ENCODE peak calls at places on chromosomes 11 and 22, in seven cellular contexts. S, E, N, F, A, Z and D are unnamed samples.

GRCh38 chr11:22079133-22079847 is 113.6 kb upstream of the ANO5 start:
- DNase-seq in S (peak), E (no peak), N (no peak), F (no peak), A (no peak), Z (no peak), D (no peak)

GRCh38 chr11:133835258-133836075 is 9.8 kb downstream of the SPATA19 start:
- DNase-seq in S (peak), E (no peak), N (no peak), F (no peak), A (no peak), Z (no peak), D (no peak)

GRCh38 chr11:19922689-19923035 is 210.0 kb downstream of the NAV2 start:
- DNase-seq in S (no peak), E (no peak), N (no peak), F (no peak), A (no peak), Z (no peak), D (no peak)

GRCh38 chr11:75571625-75572024 is 9.6 kb downstream of the SERPINH1 start:
- DNase-seq in S (no peak), E (no peak), N (no peak), F (no peak), A (no peak), Z (no peak), D (no peak)

GRCh38 chr11:34570584-34570983 is 50.3 kb upstream of the EHF start:
- DNase-seq in S (no peak), E (no peak), N (no peak), F (no peak), A (no peak), Z (no peak), D (no peak)

GRCh38 chr11:35013514-35014191 is 97.2 kb downstream of the PDHX start:
- DNase-seq in S (no peak), E (no peak), N (no peak), F (no peak), A (no peak), Z (peak), D (no peak)

GRCh38 chr11:122634507-122634906 is 21.0 kb upstream of the UBASH3B start:
- DNase-seq in S (no peak), E (no peak), N (no peak), F (no peak), A (no peak), Z (peak), D (no peak)

GRCh38 chr11:34266987-34267386 is 90.8 kb downstream of the ABTB2 start:
- DNase-seq in S (no peak), E (no peak), N (no peak), F (no peak), A (no peak), Z (peak), D (no peak)

GRCh38 chr22:20549232-20549841 is 41.9 kb downstream of the MED15 start:
- DNase-seq in S (no peak), E (no peak), N (no peak), F (peak), A (no peak), Z (no peak), D (no peak)

GRCh38 chr11:6647282-6647679 is 8.3 kb downstream of the DCHS1 start:
- DNase-seq in S (no peak), E (no peak), N (no peak), F (no peak), A (peak), Z (no peak), D (no peak)

GRCh38 chr22:26481112-26481693 is 2.4 kb downstream of the HPS4 start:
- DNase-seq in S (no peak), E (no peak), N (no peak), F (no peak), A (no peak), Z (no peak), D (no peak)

GRCh38 chr22:39554170-39554569 is 16.4 kb upstream of the CACNA1I start:
- DNase-seq in S (no peak), E (no peak), N (no peak), F (no peak), A (no peak), Z (no peak), D (no peak)

GRCh38 chr11:105100206-105100605 is 39.4 kb downstream of the CARD18 start:
- DNase-seq in S (no peak), E (no peak), N (no peak), F (no peak), A (no peak), Z (no peak), D (peak)

GRCh38 chr11:104713366-104713765 is 184.9 kb downstream of the CASP12 start:
- DNase-seq in S (no peak), E (no peak), N (no peak), F (no peak), A (no peak), Z (peak), D (no peak)

GRCh38 chr11:70526116-70527045 is 128.1 kb downstream of the CTTN start:
- DNase-seq in S (no peak), E (no peak), N (no peak), F (no peak), A (no peak), Z (no peak), D (no peak)

GRCh38 chr11:36278531-36279245 is 10.5 kb downstream of the COMMD9 start:
- DNase-seq in S (no peak), E (no peak), N (no peak), F (no peak), A (no peak), Z (no peak), D (no peak)

GRCh38 chr11:126024143-126024542 is 38.5 kb downstream of the CDON start:
- DNase-seq in S (no peak), E (no peak), N (no peak), F (no peak), A (no peak), Z (no peak), D (no peak)

GRCh38 chr11:64742940-64743590 is 877 bp downstream of the RASGRP2 start:
- DNase-seq in S (no peak), E (no peak), N (peak), F (peak), A (peak), Z (peak), D (peak)

GRCh38 chr22:27372969-27373670 is 428.4 kb downstream of the MN1 start:
- DNase-seq in S (no peak), E (peak), N (no peak), F (no peak), A (no peak), Z (no peak), D (no peak)

GRCh38 chr22:42344391-42344861 is 74.0 kb upstream of the TCF20 start:
- DNase-seq in S (peak), E (no peak), N (no peak), F (no peak), A (no peak), Z (no peak), D (no peak)

GRCh38 chr11:134821422-134821821 is 409.4 kb upstream of the B3GAT1 start:
- DNase-seq in S (no peak), E (no peak), N (no peak), F (no peak), A (no peak), Z (no peak), D (no peak)